ENCODE peak calls at places on chromosomes 11 and 22, in eight cellular contexts. O, B, G, R, D, U, E and L are unnamed samples.

GRCh38 chr22:32331236-32331917 is 26.3 kb upstream of the RFPL3 start:
- DNase-seq in E (no peak), O (no peak), G (no peak), U (peak; percentile 14), D (no peak), R (peak; percentile 16), B (no peak), L (no peak)

GRCh38 chr11:74818283-74818946 is 69.8 kb downstream of the RNF169 start:
- DNase-seq in G (no peak), R (no peak), D (no peak), E (no peak), B (no peak), O (no peak), U (no peak), L (no peak)

GRCh38 chr11:75011357-75011756 is 22.6 kb downstream of the NEU3 start:
- DNase-seq in G (no peak), D (no peak), E (no peak), O (no peak), B (no peak), U (no peak), R (no peak), L (no peak)

GRCh38 chr11:107705027-107705426 is 6.8 kb downstream of the SLN start:
- DNase-seq in D (no peak), U (no peak), G (no peak), B (no peak), R (no peak), O (peak; percentile 97), E (no peak), L (no peak)

GRCh38 chr11:130122141-130122575 is 37.4 kb upstream of the ST14 start:
- DNase-seq in B (no peak), U (no peak), O (no peak), G (no peak), E (no peak), D (no peak), R (no peak), L (no peak)

GRCh38 chr11:47130541-47130940 is 46.1 kb downstream of the ARFGAP2 start:
- DNase-seq in U (no peak), O (no peak), E (no peak), D (no peak), B (no peak), G (no peak), R (no peak), L (no peak)

GRCh38 chr22:29951675-29952413 is 68.9 kb downstream of the MTMR3 start:
- DNase-seq in O (peak; percentile 30), U (no peak), B (no peak), R (no peak), G (no peak), E (no peak), D (no peak), L (no peak)

GRCh38 chr22:32720924-32721323 is 80.6 kb upstream of the TIMP3 start:
- DNase-seq in B (no peak), R (no peak), G (peak; percentile 58), U (no peak), D (no peak), E (no peak), O (peak; percentile 83), L (no peak)

GRCh38 chr22:31952094-31952401 is 7.7 kb downstream of the YWHAH start:
- DNase-seq in E (no peak), G (no peak), R (no peak), D (no peak), U (no peak), B (no peak), O (peak; percentile 21), L (no peak)

GRCh38 chr11:71294846-71295600 is 42.6 kb upstream of the SHANK2 start:
- DNase-seq in O (no peak), D (peak; percentile 1), B (no peak), G (no peak), U (no peak), E (no peak), R (no peak), L (no peak)

DNA sequence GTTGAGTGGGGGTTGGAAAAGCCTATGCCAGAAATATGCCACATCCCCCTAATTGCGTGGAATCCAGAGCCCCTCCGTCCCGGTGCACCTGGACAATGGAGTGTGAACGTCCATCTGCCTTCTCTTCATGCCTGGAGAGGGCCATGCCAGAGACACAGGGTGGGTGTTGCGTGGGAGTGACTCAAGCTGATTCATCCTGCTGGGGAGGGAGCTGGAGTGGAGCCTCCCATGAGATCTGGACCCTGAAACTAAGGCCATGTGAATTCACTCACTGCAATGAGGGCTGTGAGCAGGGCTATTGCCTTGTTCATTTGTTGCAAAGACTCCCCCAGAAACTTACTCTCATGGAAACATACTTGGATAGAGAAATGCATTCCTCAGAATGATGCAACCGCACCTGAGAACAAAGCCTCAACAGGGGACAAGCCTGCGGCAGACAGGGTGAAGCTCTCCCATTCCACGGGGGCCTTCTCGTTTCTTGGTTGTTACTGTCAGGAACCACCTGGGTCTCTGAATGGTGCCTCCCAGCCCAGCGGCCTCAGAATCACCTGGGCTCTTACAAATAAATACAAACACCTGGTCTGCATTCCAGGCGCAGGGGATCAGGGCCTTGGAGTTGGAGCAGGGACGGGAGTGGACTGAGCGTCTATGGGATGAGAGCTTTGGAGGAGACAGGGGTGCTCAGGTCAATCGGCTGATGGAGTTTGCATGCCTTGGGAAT is 1031.2 kb downstream of the BRD1 start:
- DNase-seq in O (peak; percentile 4), B (no peak), R (no peak), G (no peak), U (no peak), D (no peak), E (no peak), L (no peak)
- H3K27ac ChIP-seq in O (no peak overlapping the region), B (no peak overlapping the region), R (no peak overlapping the region), G (no peak overlapping the region), U (no peak overlapping the region), D (no peak overlapping the region), E (no peak overlapping the region), L (no peak overlapping the region)

DNA sequence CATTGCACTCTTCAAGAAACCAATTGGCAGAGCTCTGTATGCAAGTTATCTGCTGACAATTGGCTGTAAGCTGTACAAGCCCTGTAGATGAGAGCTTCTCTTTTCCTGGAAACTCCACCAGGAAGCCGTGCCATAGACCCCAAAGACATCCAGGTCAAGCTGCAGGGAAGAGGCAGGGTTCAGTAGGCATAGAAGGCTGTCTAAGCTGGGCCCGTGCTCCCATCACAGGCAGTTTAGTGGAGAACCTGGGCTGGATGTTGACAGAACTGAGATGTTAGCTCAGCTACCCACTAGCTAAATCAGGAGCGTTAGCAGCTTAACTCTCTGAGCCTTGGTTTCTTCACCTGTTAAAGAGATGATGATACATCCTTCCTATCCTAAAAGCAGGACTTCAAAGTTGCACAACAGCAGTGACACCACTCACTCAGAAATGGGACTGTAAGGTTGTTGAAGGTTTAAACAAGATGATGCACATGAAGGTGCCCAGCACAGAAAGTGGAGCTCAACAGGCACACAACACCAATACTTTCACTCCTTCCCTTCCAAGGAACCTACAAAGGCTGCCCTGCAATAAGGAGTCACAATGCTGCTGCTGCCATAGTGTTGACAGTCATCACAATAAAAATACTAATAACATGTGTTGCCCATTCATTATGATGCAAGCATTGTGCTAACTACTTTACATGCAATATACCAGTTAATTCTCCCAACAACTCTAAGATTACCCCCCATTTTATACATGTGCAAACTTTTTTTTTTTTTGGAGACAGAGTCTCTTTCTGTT is 115.4 kb downstream of the ZBTB16 start:
- DNase-seq in O (no peak), B (no peak), R (no peak), U (no peak), D (no peak), G (no peak), E (no peak), L (no peak)
- H3K27ac ChIP-seq in O (no peak overlapping the region), B (peak overlapping the region; percentile 100), R (no peak overlapping the region), U (peak overlapping the region; percentile 59), D (peak overlapping the region; percentile 99), G (peak overlapping the region; percentile 91), E (no peak overlapping the region), L (peak overlapping the region; percentile 88)

GRCh38 chr11:44032304-44033085 is 15.3 kb upstream of the ACCSL start:
- DNase-seq in D (no peak), R (no peak), G (no peak), E (no peak), B (peak; percentile 58), O (peak; percentile 87), U (peak; percentile 54), L (peak; percentile 75)
- H3K27ac ChIP-seq in D (no peak overlapping the region), R (no peak overlapping the region), G (no peak overlapping the region), E (no peak overlapping the region), B (peak overlapping the region; percentile 82), O (no peak overlapping the region), U (peak overlapping the region; percentile 0), L (peak overlapping the region; percentile 13)

GRCh38 chr11:14522801-14523200 is 2.6 kb upstream of the PSMA1 start:
- DNase-seq in D (no peak), B (no peak), E (no peak), O (no peak), U (no peak), G (no peak), R (no peak), L (no peak)

GRCh38 chr11:14522245-14522644 is 2.1 kb upstream of the PSMA1 start:
- DNase-seq in E (no peak), B (no peak), O (no peak), U (no peak), R (no peak), D (no peak), G (no peak), L (no peak)

GRCh38 chr11:14519692-14520085 is 497 bp downstream of the PSMA1 start:
- DNase-seq in O (peak; percentile 34), E (no peak), B (no peak), G (no peak), D (no peak), R (no peak), U (no peak), L (no peak)

GRCh38 chr11:14520086-14520901 is at the start of gene PSMA1:
- DNase-seq in U (peak; percentile 98), B (peak; percentile 95), R (peak; percentile 87), O (peak; percentile 97), D (peak; percentile 94), E (peak; percentile 89), G (peak; percentile 97), L (peak; percentile 97)

DNA sequence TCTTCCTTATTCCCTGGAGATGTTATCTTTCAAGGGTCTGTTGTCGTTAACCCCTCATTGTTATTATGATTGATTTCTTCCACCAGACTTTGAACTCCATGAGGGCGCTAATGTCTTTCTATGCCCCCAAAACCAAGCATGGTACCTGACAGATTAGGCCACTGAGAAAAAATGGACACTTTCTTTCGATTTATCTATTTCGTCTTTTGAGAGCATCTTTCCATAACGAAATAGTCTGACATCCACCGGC is 641 bp upstream of the PSMA1 start:
- DNase-seq in R (no peak), D (no peak), G (no peak), U (no peak), E (no peak), B (no peak), O (no peak), L (no peak)
- H3K27ac ChIP-seq in R (peak overlapping the region; percentile 83), D (peak overlapping the region; percentile 83), G (peak overlapping the region; percentile 79), U (peak overlapping the region; percentile 80), E (peak overlapping the region; percentile 83), B (peak overlapping the region; percentile 92), O (peak overlapping the region; percentile 30), L (peak overlapping the region; percentile 86)